ENCODE peak calls at places on chromosomes 6 and 20, in eight cellular contexts. E is CD8-positive, alpha-beta T cell; K is CD4-positive, alpha-beta memory T cell; V is right atrium auricular region; Q is brain microvascular endothelial cell; X is mesendoderm; H is heart right ventricle; U is tibial nerve. Z is an unnamed sample.

GRCh38 chr20:17210983-17211382 is 15.9 kb upstream of the PCSK2 start:
- DNase-seq in Q (no peak), H (no peak), U (no peak), K (no peak), E (no peak), V (no peak), X (peak), Z (no peak)

GRCh38 chr6:30447237-30447636 is 42.1 kb upstream of the HLA-E start:
- DNase-seq in K (no peak), E (no peak), V (no peak), U (no peak), Q (peak), X (peak), H (no peak), Z (peak)

GRCh38 chr20:2798814-2799213 is 1.6 kb downstream of the CPXM1 start:
- DNase-seq in V (no peak), E (no peak), U (no peak), H (no peak), K (no peak), X (peak), Q (no peak), Z (no peak)

GRCh38 chr6:37622639-37623038 is 75.0 kb downstream of the MDGA1 start:
- DNase-seq in K (no peak), E (no peak), Q (no peak), V (no peak), X (no peak), H (no peak), U (no peak), Z (peak)

GRCh38 chr6:100664274-100665040 is 199.7 kb upstream of the SIM1 start:
- DNase-seq in H (no peak), K (peak), Q (no peak), V (no peak), U (no peak), X (peak), E (no peak), Z (peak)

GRCh38 chr6:16844183-16844582 is 82.9 kb upstream of the ATXN1 start:
- DNase-seq in K (no peak), X (no peak), U (no peak), E (no peak), Q (no peak), H (no peak), V (no peak), Z (no peak)

GRCh38 chr6:166850677-166851076 is 105.7 kb downstream of the RNASET2 start:
- DNase-seq in H (no peak), K (no peak), E (no peak), U (no peak), Q (no peak), V (no peak), X (no peak), Z (no peak)

GRCh38 chr20:39133205-39133604 is 171.1 kb downstream of the DHX35 start:
- DNase-seq in E (no peak), X (no peak), U (no peak), Q (no peak), H (no peak), V (no peak), K (no peak), Z (no peak)

GRCh38 chr6:144581807-144582537 is 296.8 kb downstream of the UTRN start:
- DNase-seq in Q (peak), X (peak), V (no peak), H (no peak), E (no peak), K (peak), U (no peak), Z (no peak)

GRCh38 chr20:57866250-57867106 is 156.7 kb upstream of the PMEPA1 start:
- DNase-seq in K (no peak), Q (no peak), E (peak), H (no peak), U (no peak), X (peak), V (peak), Z (no peak)

GRCh38 chr6:6505111-6505510 is 83.4 kb upstream of the LY86 start:
- DNase-seq in Q (no peak), E (no peak), H (no peak), V (no peak), U (no peak), X (no peak), K (no peak), Z (no peak)

GRCh38 chr20:9458075-9458818 is 56.1 kb upstream of the LAMP5 start:
- DNase-seq in H (no peak), Q (peak), E (no peak), U (no peak), K (no peak), V (no peak), X (peak), Z (peak)

GRCh38 chr6:53107091-53107490 is 41.5 kb downstream of the GCM1 start:
- DNase-seq in X (no peak), V (no peak), U (no peak), Q (no peak), K (no peak), E (no peak), H (no peak), Z (no peak)

GRCh38 chr20:23412026-23412425 is 9.3 kb downstream of the NAPB start:
- DNase-seq in U (no peak), V (no peak), K (no peak), E (no peak), X (peak), Q (no peak), H (no peak), Z (no peak)

GRCh38 chr6:72371473-72371872 is 250.4 kb upstream of the KCNQ5 start:
- DNase-seq in V (no peak), Q (no peak), K (no peak), U (no peak), X (peak), E (no peak), H (no peak), Z (no peak)

GRCh38 chr6:76275746-76276145 is 203.3 kb upstream of the IMPG1 start:
- DNase-seq in K (no peak), U (no peak), E (no peak), H (no peak), V (no peak), Q (no peak), X (peak), Z (peak)

GRCh38 chr6:41367700-41368099 is 32.3 kb downstream of the NCR2 start:
- DNase-seq in H (peak), X (peak), Q (peak), U (no peak), V (no peak), K (no peak), E (peak), Z (peak)

GRCh38 chr20:40565681-40566040 is 123.4 kb downstream of the MAFB start:
- DNase-seq in U (no peak), H (no peak), Q (no peak), E (no peak), X (peak), V (no peak), K (no peak), Z (no peak)
- H3K4me3 ChIP-seq in U (no peak), H (no peak), Q (no peak), E (no peak), X (no peak), V (no peak), K (no peak), Z (no peak)

DNA sequence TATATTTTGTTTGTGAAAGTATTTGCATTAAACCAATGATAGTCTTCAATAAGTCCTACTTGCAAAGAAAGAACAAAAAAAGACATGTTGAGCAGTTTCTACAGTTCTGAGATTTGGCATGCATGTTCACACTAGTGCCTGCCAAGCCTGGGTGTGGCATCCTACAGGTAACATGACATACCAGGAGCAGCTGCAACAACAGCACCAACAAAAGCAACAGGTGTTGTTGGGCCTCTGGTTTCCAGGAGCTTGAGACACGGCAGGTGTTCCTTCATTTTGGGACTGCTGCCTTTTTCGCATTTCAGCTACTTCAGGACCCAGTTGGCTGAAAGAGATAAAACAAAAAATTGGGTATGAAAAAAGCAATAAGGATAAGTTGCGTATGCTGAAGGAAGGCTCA is 41.2 kb upstream of the MTRF1L start:
- DNase-seq in Q (no peak), K (no peak), U (no peak), V (no peak), E (no peak), X (no peak), H (no peak), Z (no peak)
- H3K4me3 ChIP-seq in Q (no peak), K (no peak), U (no peak), V (no peak), E (no peak), X (no peak), H (no peak), Z (no peak)

DNA sequence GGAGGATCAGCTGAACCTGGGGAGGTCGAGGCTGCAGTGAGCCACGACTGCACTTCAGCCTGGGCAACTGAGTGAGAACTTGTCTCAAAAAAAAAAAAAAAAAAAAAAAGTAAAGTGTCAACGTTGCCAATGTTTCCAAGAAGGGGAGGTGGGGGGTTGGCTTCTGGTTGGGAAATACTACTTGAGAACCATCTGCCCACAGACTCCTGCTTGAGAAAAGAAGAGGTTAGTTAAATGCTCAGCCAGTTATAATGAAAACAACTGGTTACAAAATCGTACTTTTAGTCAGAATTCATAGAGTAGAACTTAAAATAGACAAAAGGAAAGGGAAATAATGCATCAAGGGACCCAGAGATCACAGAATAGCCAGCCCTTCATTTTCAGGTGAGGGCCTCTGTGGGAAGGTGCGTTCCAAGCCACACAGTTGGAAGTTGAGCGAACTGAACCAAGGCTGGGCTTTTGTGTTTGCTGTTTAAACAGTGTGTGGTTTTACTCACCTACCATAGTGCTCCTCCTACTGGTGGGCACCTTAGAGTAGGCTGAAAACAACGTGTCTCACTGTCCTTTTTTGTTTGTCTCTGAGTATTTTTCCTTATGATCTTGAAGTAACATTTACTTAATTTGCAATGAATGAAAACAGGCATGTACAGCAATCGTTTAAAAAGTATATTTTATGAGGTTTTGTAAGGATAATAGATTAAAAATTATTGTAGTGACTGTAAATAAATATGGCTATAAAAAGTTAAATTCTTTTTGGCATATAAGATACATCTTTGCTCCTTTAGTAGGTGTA is 200.7 kb downstream of the BCAS1 start:
- DNase-seq in E (peak), U (peak), H (no peak), K (peak), Q (peak), V (peak), X (peak), Z (peak)
- H3K4me3 ChIP-seq in E (no peak), U (no peak), H (no peak), K (peak), Q (no peak), V (no peak), X (no peak), Z (peak)

GRCh38 chr20:13487202-13487601 is 151.5 kb downstream of the TASP1 start:
- DNase-seq in K (no peak), H (no peak), X (no peak), V (no peak), E (no peak), U (no peak), Q (no peak), Z (no peak)

GRCh38 chr20:13494019-13494418 is 144.7 kb downstream of the TASP1 start:
- DNase-seq in X (no peak), U (no peak), Q (no peak), E (no peak), V (no peak), H (no peak), K (no peak), Z (no peak)

GRCh38 chr20:13486694-13487093 is 152.0 kb downstream of the TASP1 start:
- DNase-seq in V (no peak), H (no peak), U (no peak), K (no peak), X (no peak), Q (no peak), E (no peak), Z (no peak)

GRCh38 chr20:13493143-13493542 is 145.6 kb downstream of the TASP1 start:
- DNase-seq in U (no peak), K (no peak), V (no peak), H (no peak), E (no peak), X (peak), Q (no peak), Z (no peak)

GRCh38 chr20:13492001-13492480 is 146.7 kb downstream of the TASP1 start:
- DNase-seq in H (no peak), U (peak), K (no peak), E (no peak), X (peak), V (peak), Q (peak), Z (no peak)
- H3K4me3 ChIP-seq in H (no peak), U (no peak), K (no peak), E (no peak), X (no peak), V (no peak), Q (no peak), Z (no peak)

GRCh38 chr6:14435291-14435690 is 317.7 kb downstream of the CD83 start:
- DNase-seq in X (no peak), Q (no peak), E (no peak), V (no peak), H (no peak), U (no peak), K (no peak), Z (no peak)

GRCh38 chr6:14439419-14439818 is 321.8 kb downstream of the CD83 start:
- DNase-seq in U (no peak), E (no peak), Q (no peak), H (no peak), K (no peak), V (no peak), X (no peak), Z (no peak)

GRCh38 chr6:14440891-14441358 is 323.4 kb downstream of the CD83 start:
- DNase-seq in V (no peak), K (no peak), H (no peak), X (no peak), Q (no peak), U (no peak), E (no peak), Z (no peak)

GRCh38 chr6:14440215-14440890 is 322.8 kb downstream of the CD83 start:
- DNase-seq in E (no peak), X (no peak), H (no peak), K (no peak), U (no peak), Q (no peak), V (no peak), Z (no peak)

DNA sequence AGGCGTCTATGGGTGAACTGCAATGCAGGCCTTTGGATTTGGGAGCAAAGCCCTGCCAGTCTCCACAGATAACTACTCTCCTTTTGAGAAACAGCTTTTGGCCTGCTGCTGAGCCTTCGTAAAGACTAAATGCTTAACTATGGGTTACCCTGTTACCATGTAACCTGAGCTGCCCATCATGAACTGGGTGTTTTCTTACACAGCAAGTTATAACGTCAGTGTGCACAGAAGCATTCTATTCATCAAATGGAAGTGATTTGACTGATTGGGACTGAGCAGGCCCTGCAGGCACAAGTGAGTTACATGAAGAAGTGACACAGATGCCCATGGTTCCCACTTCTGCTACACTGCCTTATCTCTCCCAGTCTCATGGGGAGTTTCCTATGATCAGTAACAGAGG is 319.0 kb downstream of the CD83 start:
- DNase-seq in H (no peak), E (no peak), X (no peak), U (no peak), V (no peak), K (no peak), Q (no peak), Z (no peak)
- H3K4me3 ChIP-seq in H (no peak), E (no peak), X (no peak), U (no peak), V (no peak), K (no peak), Q (no peak), Z (no peak)

GRCh38 chr6:156781882-156782631 is 4.9 kb downstream of the ARID1B start:
- DNase-seq in V (no peak), Q (no peak), U (no peak), H (no peak), X (no peak), E (no peak), K (no peak), Z (no peak)

GRCh38 chr6:156786652-156787051 is 9.5 kb downstream of the ARID1B start:
- DNase-seq in Q (no peak), K (no peak), V (no peak), E (no peak), X (no peak), H (no peak), U (no peak), Z (no peak)

GRCh38 chr6:156780962-156781705 is 4.0 kb downstream of the ARID1B start:
- DNase-seq in U (no peak), H (no peak), V (no peak), Q (no peak), K (no peak), X (no peak), E (no peak), Z (no peak)

GRCh38 chr6:156782691-156783320 is 5.6 kb downstream of the ARID1B start:
- DNase-seq in K (no peak), H (no peak), V (no peak), U (no peak), X (no peak), E (no peak), Q (no peak), Z (no peak)

GRCh38 chr6:156783958-156784357 is 6.8 kb downstream of the ARID1B start:
- DNase-seq in U (no peak), V (no peak), E (no peak), K (no peak), H (no peak), X (peak), Q (no peak), Z (no peak)
- H3K4me3 ChIP-seq in U (no peak), V (peak), E (no peak), K (no peak), H (peak), X (no peak), Q (no peak), Z (no peak)

GRCh38 chr20:44887466-44887865 is 2.0 kb downstream of the YWHAB start:
- DNase-seq in U (no peak), E (no peak), H (no peak), V (no peak), K (no peak), X (no peak), Q (no peak), Z (no peak)

GRCh38 chr20:44886828-44887227 is 1.3 kb downstream of the YWHAB start:
- DNase-seq in E (no peak), K (no peak), U (no peak), X (no peak), Q (no peak), H (no peak), V (no peak), Z (no peak)

GRCh38 chr20:44885392-44886275 is at the start of gene YWHAB:
- DNase-seq in V (peak), X (peak), E (peak), U (peak), H (peak), Q (peak), K (peak), Z (peak)

GRCh38 chr20:44884907-44885391 is 556 bp upstream of the YWHAB start:
- DNase-seq in Q (no peak), E (no peak), V (no peak), U (no peak), H (no peak), X (no peak), K (no peak), Z (no peak)

GRCh38 chr20:44886276-44886671 is 769 bp downstream of the YWHAB start:
- DNase-seq in K (no peak), X (peak), Q (no peak), V (no peak), H (no peak), E (no peak), U (no peak), Z (no peak)
- H3K4me3 ChIP-seq in K (peak), X (peak), Q (peak), V (peak), H (peak), E (peak), U (peak), Z (peak)

DNA sequence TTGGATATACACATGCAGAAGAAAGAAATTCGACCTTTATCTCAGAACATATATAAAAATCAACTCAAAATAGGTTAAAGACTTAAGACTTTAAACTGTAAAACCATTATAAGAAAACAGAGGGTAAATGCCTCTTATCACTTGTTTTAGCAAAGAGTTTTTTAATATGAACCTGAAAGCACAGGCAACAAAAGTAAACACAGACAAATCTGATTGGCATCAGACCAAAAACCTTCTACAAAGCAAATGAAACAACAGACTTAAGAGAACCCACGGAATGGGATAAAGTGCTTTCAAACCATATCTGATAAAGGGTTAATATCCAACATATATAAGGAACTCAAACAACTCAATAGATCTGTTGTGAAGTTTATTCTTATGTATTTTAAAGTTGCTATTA is 309.9 kb upstream of the OPRM1 start:
- DNase-seq in Q (no peak), X (no peak), K (no peak), U (no peak), H (no peak), E (no peak), V (no peak), Z (no peak)
- H3K4me3 ChIP-seq in Q (no peak), X (no peak), K (no peak), U (no peak), H (no peak), E (no peak), V (no peak), Z (no peak)

Z was measured in Jurkat, Clone E6-1.